ENCODE peak calls at places on chromosomes 12 and 14, in five cellular contexts. I, R, D, E and Y are unnamed samples.

GRCh38 chr12:62919827-62920226 is 15.1 kb downstream of the PPM1H start:
- DNase-seq in I (no peak), R (no peak), E (no peak), D (no peak), Y (no peak)

GRCh38 chr14:102731871-102732800 is 45.1 kb upstream of the TRAF3 start:
- DNase-seq in E (no peak), R (no peak), D (no peak), I (no peak), Y (no peak)

GRCh38 chr12:106436183-106436582 is 78.6 kb downstream of the POLR3B start:
- DNase-seq in D (no peak), E (no peak), R (no peak), I (no peak), Y (no peak)

GRCh38 chr14:86781111-86781510 is 1211.9 kb downstream of the GALC start:
- DNase-seq in E (no peak), D (no peak), R (peak; percentile 35), I (no peak), Y (no peak)

GRCh38 chr14:24428628-24429394 is 657 bp downstream of the CBLN3 start:
- DNase-seq in I (no peak), E (no peak), R (no peak), D (no peak), Y (no peak)

GRCh38 chr14:57492859-57493258 is 798 bp downstream of the CCDC198 start:
- DNase-seq in E (no peak), R (peak; percentile 22), I (no peak), D (no peak), Y (no peak)

GRCh38 chr12:106358410-106359241 is 1.1 kb downstream of the POLR3B start:
- DNase-seq in E (no peak), R (peak; percentile 78), I (peak; percentile 65), D (no peak), Y (no peak)

GRCh38 chr12:52630104-52630500 is 11.7 kb upstream of the KRT73 start:
- DNase-seq in D (no peak), R (no peak), I (no peak), E (no peak), Y (no peak)

GRCh38 chr12:114655934-114656697 is 27.9 kb downstream of the TBX3 start:
- DNase-seq in R (peak; percentile 98), D (no peak), E (no peak), I (no peak), Y (peak; percentile 35)

GRCh38 chr12:107317751-107318553 is 224.6 kb upstream of the CRY1 start:
- DNase-seq in D (peak; percentile 73), I (peak; percentile 83), E (no peak), R (peak; percentile 82), Y (peak; percentile 78)

GRCh38 chr12:115599251-115599811 is 678.2 kb downstream of the MED13L start:
- DNase-seq in I (no peak), E (no peak), D (no peak), R (no peak), Y (no peak)

GRCh38 chr12:114263031-114263825 is 142.7 kb downstream of the TBX5 start:
- DNase-seq in R (no peak), D (no peak), E (no peak), I (no peak), Y (no peak)

DNA sequence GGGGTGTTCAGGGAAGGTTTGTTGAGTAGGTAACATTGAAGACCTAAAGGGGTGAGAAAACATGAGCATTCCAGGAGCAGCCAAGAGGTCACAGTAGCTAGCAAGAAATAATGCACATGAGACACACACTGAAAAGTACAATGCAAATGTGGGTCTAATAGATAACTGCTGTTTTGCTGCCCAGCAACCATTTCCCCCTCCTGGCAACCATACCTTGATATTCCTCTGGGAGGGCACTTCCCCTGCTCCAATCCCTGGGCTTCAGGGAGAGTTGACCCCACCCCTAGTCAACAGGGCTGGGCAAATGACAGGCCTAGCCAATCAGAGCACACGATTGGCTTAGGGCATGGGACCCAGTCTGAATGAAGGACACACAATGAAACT is 8.5 kb upstream of the ACTN1 start:
- DNase-seq in D (no peak), I (peak; percentile 60), R (no peak), E (no peak), Y (no peak)
- TF ChIP-seq YY1 in D (no peak), I (no peak), R (no peak), E (no peak), Y (no peak)

GRCh38 chr14:35474323-35474722 is 59.6 kb upstream of the INSM2 start:
- DNase-seq in R (no peak), I (no peak), E (no peak), D (no peak), Y (no peak)

GRCh38 chr14:35470775-35471174 is 63.2 kb upstream of the INSM2 start:
- DNase-seq in E (no peak), R (no peak), I (peak; percentile 9), D (no peak), Y (no peak)
- TF ChIP-seq SRF in E (no peak), R (no peak), I (no peak), D (no peak), Y (no peak)

DNA sequence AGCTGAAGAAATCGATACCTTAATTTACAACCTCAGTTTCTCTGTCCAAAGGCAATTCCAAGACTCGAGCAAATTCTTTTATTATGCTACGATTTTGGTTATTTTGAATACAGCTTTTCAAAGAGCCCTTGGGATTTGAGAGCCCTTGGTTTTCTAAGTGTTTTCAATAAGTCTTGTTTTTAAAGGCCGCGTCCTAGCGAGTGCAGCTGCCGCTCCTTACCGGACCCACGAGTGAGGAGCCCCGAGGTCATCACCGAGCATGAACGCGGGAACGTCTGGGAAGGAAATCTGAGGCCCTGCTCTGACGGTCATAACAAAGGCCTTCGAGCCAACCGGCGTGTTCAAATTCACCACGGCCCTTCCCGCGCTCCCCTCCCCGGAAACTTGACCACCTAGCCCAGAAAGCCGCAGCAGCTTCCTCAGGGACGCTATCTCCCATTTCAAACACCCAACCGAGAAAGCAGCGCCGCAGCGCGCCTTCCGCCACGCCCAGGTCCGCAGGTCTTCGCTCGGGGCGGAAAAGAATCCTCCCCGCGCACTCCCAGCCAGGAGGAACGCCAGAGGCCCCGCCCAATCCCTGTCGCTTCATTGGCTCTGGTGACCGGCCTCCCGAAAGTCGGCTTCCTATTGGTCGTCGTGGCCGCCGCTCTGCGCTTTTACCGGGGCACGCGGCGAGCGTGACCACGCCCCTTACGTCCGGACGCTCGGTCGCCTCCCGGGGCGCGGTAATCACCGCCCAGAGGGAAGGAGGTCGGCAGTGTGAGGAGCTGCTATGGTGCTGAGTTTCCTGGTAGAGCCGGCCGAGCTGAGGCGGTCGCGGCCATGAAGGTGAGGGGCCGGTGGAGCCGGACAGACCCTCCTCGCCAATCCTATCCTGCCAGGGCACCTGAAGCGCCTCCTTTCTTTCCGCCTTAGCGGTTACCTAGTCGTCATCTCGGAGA is at the start of gene RNF34:
- DNase-seq in R (peak; percentile 97), D (peak; percentile 94), E (peak; percentile 88), I (peak; percentile 99), Y (peak; percentile 97)
- H2AFZ ChIP-seq in R (no peak within 1 kb of the TSS), D (no peak within 1 kb of the TSS), E (peak within 1 kb of the TSS; percentile 76), I (peak within 1 kb of the TSS; percentile 92), Y (no peak within 1 kb of the TSS)

DNA sequence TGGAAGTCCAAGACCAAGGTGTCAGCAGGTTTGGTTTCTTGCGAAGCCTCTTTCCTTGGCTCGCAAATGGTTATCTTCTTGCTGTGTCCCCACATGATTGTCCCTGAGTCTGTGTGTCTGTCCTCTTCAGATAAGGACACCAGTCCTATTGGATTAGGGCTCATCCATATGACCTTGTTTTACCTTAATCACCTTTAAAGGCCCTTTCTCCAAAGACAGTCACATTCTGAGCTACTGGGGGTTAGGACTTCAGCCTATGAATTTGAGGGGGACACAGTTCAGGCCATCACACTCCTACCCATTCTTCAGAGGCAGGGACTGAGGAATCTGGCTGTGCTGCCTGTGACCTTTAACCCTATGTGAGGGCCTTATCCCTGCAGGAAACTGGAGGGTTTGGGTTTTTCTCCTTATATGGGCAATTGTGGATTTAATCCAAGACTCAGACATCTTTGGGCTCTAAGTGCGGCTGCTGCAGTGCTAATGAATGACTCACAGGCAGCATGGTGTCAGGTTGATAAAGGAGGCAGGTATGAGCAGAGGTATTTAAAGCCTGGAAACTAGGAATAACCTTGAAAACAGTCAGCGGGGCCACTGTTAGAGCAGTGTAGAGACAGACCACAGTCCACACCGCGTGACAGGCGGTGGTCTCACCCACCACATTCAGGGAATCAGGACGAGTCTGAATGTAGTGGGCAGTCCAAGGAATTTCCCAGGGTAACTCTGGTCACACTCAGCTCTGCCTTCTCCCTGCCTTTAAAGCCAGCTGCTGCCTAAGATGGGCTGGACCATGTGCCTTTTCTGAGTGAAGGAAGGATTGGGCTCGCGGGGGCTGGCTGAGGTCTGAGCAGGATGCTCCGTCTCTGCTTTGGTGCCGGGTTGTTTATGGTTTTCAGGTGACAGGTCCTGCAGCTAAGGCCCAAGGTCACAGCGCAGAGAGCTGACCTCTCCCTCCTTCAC is 10.3 kb downstream of the TPCN1 start:
- DNase-seq in I (peak; percentile 43), D (no peak), E (no peak), R (peak; percentile 79), Y (peak; percentile 54)
- TF ChIP-seq YY1 in I (no peak), D (no peak), E (no peak), R (no peak), Y (peak; percentile 55)

GRCh38 chr12:132946507-132946820 is 9.6 kb downstream of the ZNF605 start:
- DNase-seq in I (no peak), E (no peak), R (no peak), D (no peak), Y (no peak)
- TF ChIP-seq SRF in I (no peak), E (no peak), R (no peak), D (no peak), Y (no peak)

GRCh38 chr12:123843912-123844748 is 82.0 kb downstream of the DNAH10 start:
- DNase-seq in D (no peak), E (no peak), R (no peak), I (no peak), Y (no peak)

GRCh38 chr12:123845881-123846280 is 83.8 kb downstream of the DNAH10 start:
- DNase-seq in D (no peak), R (no peak), I (no peak), E (no peak), Y (no peak)

GRCh38 chr12:123847019-123847418 is 84.9 kb downstream of the DNAH10 start:
- DNase-seq in D (no peak), R (no peak), I (no peak), E (no peak), Y (no peak)

GRCh38 chr12:123847876-123848275 is 85.8 kb downstream of the DNAH10 start:
- DNase-seq in D (no peak), I (no peak), R (no peak), E (no peak), Y (no peak)

DNA sequence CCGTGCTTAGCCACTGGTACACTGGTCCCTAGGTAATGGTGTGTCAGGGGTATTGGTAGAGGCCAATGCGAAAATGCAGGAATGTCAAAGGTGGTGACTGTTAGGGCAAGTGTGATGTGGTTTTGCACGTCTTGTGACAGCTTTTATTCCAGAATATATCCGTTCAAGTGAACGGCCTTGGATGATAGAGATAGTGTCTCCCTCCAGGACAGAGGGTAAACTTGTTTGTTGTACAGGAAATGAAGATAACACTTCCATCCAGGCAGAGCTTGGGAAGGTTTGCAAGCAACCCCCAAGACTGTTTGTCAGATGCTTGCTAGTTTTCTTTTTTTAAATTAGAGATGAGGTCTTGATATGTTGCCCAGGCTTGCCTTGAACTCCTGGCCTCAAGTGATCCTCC is 84.2 kb downstream of the DNAH10 start:
- DNase-seq in I (no peak), D (no peak), E (no peak), R (no peak), Y (no peak)
- H2AFZ ChIP-seq in I (no peak overlapping the region), D (no peak overlapping the region), E (no peak overlapping the region), R (no peak overlapping the region), Y (no peak overlapping the region)

DNA sequence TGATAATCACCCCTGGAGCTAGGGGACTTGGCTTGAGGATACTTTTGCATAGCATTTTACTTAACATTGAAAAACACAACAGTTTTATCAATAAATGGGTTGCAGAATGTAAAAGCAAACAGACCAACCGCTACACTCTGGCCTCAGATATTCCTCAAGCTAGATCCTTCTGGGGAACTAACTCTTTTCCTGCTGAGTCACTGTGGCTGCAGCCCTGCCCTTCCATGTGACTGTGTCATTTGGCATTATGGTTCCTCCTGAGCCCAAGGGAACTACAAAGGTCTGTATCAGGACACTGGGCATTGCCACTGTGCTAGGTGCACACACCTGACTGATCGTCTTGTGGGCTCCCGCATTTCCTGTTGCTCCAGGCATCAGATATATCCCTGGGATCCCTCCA is 56.6 kb downstream of the TTC9 start:
- DNase-seq in R (peak; percentile 29), D (no peak), I (peak; percentile 33), E (no peak), Y (no peak)
- TF ChIP-seq YY1 in R (no peak), D (no peak), I (no peak), E (no peak), Y (no peak)